ENCODE peak calls at places on chromosomes 13 and 19, in eight cellular contexts. L is neural progenitor cell, R is SK-N-SH, F is PC-3, U is OCI-LY7, Y is GM23248, D is hepatocyte, S is MM.1S. G is an unnamed sample.

GRCh38 chr19:40771101-40771539 is 4.2 kb upstream of the MIA start:
- DNase-seq in S (peak; percentile 12), Y (no peak), R (no peak), L (no peak), D (no peak), U (peak; percentile 48), F (peak; percentile 39), G (peak; percentile 49)

GRCh38 chr13:50882816-50883215 is 26.8 kb upstream of the RNASEH2B start:
- DNase-seq in U (no peak), D (no peak), S (no peak), L (no peak), R (no peak), Y (no peak), F (no peak), G (no peak)

GRCh38 chr13:28574617-28575142 is 79.8 kb upstream of the FLT1 start:
- DNase-seq in D (peak; percentile 70), U (peak; percentile 13), L (no peak), F (peak; percentile 95), R (no peak), S (no peak), Y (peak; percentile 96), G (no peak)

GRCh38 chr19:8576273-8576993 is 809 bp downstream of the MYO1F start:
- DNase-seq in U (no peak), Y (no peak), F (peak; percentile 21), L (no peak), S (no peak), R (no peak), D (no peak), G (no peak)

GRCh38 chr19:50875795-50876422 is 2.7 kb downstream of the KLK2 start:
- DNase-seq in F (no peak), R (no peak), S (peak; percentile 10), U (no peak), L (no peak), D (no peak), Y (no peak), G (no peak)

GRCh38 chr19:47619763-47620162 is 10.8 kb downstream of the BICRA start:
- DNase-seq in U (no peak), F (no peak), L (peak; percentile 22), S (no peak), R (no peak), D (peak; percentile 46), Y (no peak), G (peak; percentile 87)

GRCh38 chr13:46341112-46341711 is 45.8 kb downstream of the RUBCNL start:
- DNase-seq in F (peak; percentile 56), U (peak; percentile 34), Y (peak; percentile 92), L (no peak), R (no peak), D (no peak), S (no peak), G (no peak)

GRCh38 chr13:111248822-111249221 is 71.6 kb upstream of the TEX29 start:
- DNase-seq in L (no peak), Y (no peak), F (no peak), S (no peak), U (no peak), D (no peak), R (no peak), G (no peak)

GRCh38 chr13:27442071-27442647 is 8.2 kb downstream of the MTIF3 start:
- DNase-seq in U (no peak), D (peak; percentile 39), Y (no peak), L (no peak), F (no peak), S (no peak), R (no peak), G (peak; percentile 54)

GRCh38 chr13:27440408-27440807 is 10.0 kb downstream of the MTIF3 start:
- DNase-seq in R (no peak), D (no peak), S (peak; percentile 61), Y (no peak), F (no peak), L (no peak), U (peak; percentile 17), G (no peak)

GRCh38 chr13:27446986-27447583 is 3.3 kb downstream of the MTIF3 start:
- DNase-seq in Y (no peak), R (no peak), F (no peak), S (peak; percentile 45), D (no peak), L (no peak), U (peak; percentile 79), G (no peak)

GRCh38 chr13:27448308-27448707 is 2.1 kb downstream of the MTIF3 start:
- DNase-seq in Y (no peak), S (no peak), F (no peak), D (no peak), L (no peak), R (no peak), U (no peak), G (no peak)

DNA sequence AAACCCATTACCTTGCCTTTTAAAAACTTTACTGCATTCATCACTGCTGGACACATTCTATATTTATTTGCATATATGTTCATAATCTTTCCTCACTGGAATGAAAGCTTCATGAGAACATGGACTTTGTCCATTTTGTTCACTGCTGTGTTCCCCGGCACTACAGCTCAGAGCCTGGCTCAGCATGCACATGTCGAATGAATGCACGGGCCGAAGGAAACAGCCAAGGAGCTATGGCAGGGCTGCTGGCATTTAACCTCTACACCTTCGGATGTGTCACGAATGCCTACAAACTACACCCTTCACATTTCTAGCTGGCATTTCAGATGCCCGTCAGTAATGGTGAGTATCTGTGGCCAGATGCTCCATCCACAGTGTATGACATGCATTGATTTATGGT is 7.6 kb downstream of the MTIF3 start:
- DNase-seq in S (no peak), L (no peak), Y (no peak), D (peak; percentile 30), F (no peak), U (no peak), R (no peak), G (no peak)
- TF ChIP-seq EZH2phosphoT487 in S (no peak), L (no peak), Y (no peak), D (no peak), F (no peak), U (no peak), R (no peak), G (no peak)

GRCh38 chr19:30119180-30119920 is 177.3 kb downstream of the URI1 start:
- DNase-seq in F (no peak), L (no peak), Y (no peak), S (no peak), R (peak; percentile 64), U (no peak), D (no peak), G (no peak)
- TF ChIP-seq EZH2phosphoT487 in F (no peak), L (no peak), Y (no peak), S (no peak), R (no peak), U (no peak), D (no peak), G (no peak)

GRCh38 chr19:18674616-18675015 is 8.9 kb upstream of the CRTC1 start:
- DNase-seq in L (no peak), R (peak; percentile 73), F (peak; percentile 27), S (no peak), U (no peak), D (no peak), Y (no peak), G (no peak)

GRCh38 chr19:18671303-18672043 is 12.0 kb upstream of the CRTC1 start:
- DNase-seq in U (no peak), S (no peak), Y (no peak), F (no peak), D (peak; percentile 42), R (no peak), L (no peak), G (no peak)

GRCh38 chr19:18670313-18670712 is 13.2 kb upstream of the CRTC1 start:
- DNase-seq in F (no peak), S (no peak), Y (no peak), R (peak; percentile 70), U (no peak), L (no peak), D (no peak), G (no peak)

GRCh38 chr19:18672044-18672451 is 11.4 kb upstream of the CRTC1 start:
- DNase-seq in D (no peak), U (no peak), F (no peak), R (no peak), S (no peak), Y (no peak), L (no peak), G (peak; percentile 50)

DNA sequence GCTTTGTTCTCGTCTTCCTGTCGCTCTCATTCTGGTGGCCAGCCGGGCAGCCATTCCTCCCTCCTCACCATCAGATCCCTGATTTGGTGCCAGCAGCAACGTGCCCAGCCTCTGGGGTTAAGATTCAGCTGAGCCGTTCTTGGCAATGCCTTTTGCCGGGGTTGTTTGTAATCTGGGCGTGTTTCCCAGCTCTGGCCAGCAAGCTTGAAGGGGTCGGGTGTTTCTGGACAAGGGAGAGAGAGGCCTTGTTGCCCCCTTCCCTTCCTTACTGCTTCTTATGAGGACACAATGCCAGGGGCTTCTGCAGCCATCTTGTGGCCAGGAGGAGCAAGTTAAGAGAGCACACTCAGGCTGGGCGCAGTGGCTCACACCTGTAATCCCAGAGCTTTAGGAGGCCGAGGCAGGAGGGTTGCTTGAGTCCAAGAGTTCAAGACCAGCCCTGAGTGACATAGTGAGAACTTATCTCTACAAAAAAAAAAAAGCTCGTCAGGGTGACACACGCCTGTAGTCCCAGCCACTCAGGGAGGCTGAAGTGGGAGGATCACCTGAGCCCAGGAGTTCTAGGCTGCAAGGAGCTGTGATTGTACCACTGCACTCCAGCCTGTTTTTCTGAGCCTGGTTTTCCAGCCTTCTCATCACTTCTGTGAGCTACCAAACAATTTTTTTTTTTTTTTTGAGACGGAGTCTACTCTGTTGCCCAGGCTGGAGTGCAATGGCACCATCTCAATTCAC is 10.7 kb upstream of the CRTC1 start:
- DNase-seq in U (peak; percentile 39), R (no peak), Y (peak; percentile 43), L (peak; percentile 37), F (no peak), D (no peak), S (no peak), G (peak; percentile 59)
- TF ChIP-seq EZH2phosphoT487 in U (no peak), R (no peak), Y (no peak), L (no peak), F (no peak), D (no peak), S (no peak), G (no peak)

GRCh38 chr13:30418075-30418715 is 4.1 kb upstream of the UBE2L5 start:
- DNase-seq in D (no peak), L (no peak), Y (no peak), U (no peak), R (no peak), S (no peak), F (no peak), G (no peak)

GRCh38 chr13:30422056-30422914 is at the start of gene UBE2L5:
- DNase-seq in F (peak; percentile 62), Y (peak; percentile 88), R (peak; percentile 86), D (peak; percentile 90), L (peak; percentile 92), S (peak; percentile 40), U (peak; percentile 88), G (peak; percentile 74)

GRCh38 chr13:30416471-30416870 is 5.8 kb upstream of the UBE2L5 start:
- DNase-seq in F (no peak), Y (no peak), D (no peak), R (no peak), S (no peak), U (peak; percentile 57), L (no peak), G (no peak)

GRCh38 chr13:30421093-30422055 is 919 bp upstream of the UBE2L5 start:
- DNase-seq in Y (peak; percentile 94), L (peak; percentile 90), U (peak; percentile 71), R (peak; percentile 77), D (peak; percentile 88), S (peak; percentile 40), F (peak; percentile 72), G (peak; percentile 78)

DNA sequence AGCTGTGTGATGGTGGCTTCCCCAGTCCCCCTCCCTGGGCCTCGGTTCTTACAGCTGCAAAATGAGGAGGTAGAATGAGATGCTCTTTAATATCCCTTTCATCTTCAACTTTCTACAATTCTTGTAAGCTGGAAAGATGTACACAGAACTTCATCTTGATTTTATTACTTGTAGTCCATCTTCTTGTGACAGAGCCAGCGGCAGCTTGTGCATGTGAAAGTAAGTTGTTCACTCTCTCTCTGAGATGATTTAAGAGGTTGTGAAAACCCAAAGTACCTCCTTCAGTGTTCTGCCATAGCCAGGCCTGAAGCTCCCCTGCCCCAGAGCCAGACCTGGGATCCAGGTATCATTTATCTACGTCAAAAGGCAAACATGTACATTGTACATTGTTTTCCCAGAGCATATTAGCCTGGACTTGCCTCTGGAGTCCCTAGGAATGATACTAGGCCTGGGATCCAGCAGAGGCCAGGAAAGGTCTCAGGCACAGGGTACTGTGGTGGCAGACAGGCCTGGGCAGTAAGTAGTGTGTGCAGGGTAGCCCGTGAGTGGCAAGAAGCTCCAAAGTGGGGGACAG is 3.3 kb upstream of the UBE2L5 start:
- DNase-seq in R (no peak), S (no peak), Y (no peak), U (no peak), F (no peak), D (no peak), L (no peak), G (no peak)
- TF ChIP-seq EZH2phosphoT487 in R (no peak), S (no peak), Y (no peak), U (no peak), F (no peak), D (no peak), L (no peak), G (no peak)